ENCODE peak calls at places on chromosomes 4 and X, in four cellular contexts. R is testis, E is transverse colon, D is body of pancreas. I is an unnamed sample.

GRCh38 chr4:82381661-82382284 is 8.0 kb upstream of the HNRNPD start:
- DNase-seq in R (peak; percentile 29), D (no peak), E (no peak), I (no peak)

GRCh38 chr4:86482851-86483490 is 111.1 kb upstream of the PTPN13 start:
- DNase-seq in R (no peak), D (no peak), E (no peak), I (peak; percentile 88)

GRCh38 chr4:85879518-85879917 is 404.6 kb downstream of the ARHGAP24 start:
- DNase-seq in E (no peak), R (no peak), D (no peak), I (no peak)

GRCh38 chr4:98567611-98568010 is 90.8 kb downstream of the TSPAN5 start:
- DNase-seq in D (no peak), E (no peak), R (no peak), I (no peak)

GRCh38 chr4:168221298-168221697 is 97.3 kb downstream of the DDX60 start:
- DNase-seq in R (no peak), D (peak; percentile 31), E (no peak), I (no peak)

GRCh38 chrX:27924718-27925117 is 56.5 kb downstream of the DCAF8L1 start:
- DNase-seq in E (no peak), R (no peak), D (no peak), I (no peak)

GRCh38 chr4:924107-925096 is 7.7 kb downstream of the GAK start:
- DNase-seq in R (no peak), E (peak; percentile 33), D (no peak), I (no peak)

GRCh38 chr4:119290598-119290997 is 31.3 kb downstream of the FABP2 start:
- DNase-seq in R (no peak), E (no peak), D (no peak), I (no peak)

GRCh38 chrX:115690554-115691216 is 129.7 kb downstream of the PLS3 start:
- DNase-seq in D (peak; percentile 49), R (peak; percentile 69), E (peak; percentile 35), I (peak; percentile 92)

GRCh38 chr4:75429208-75429607 is 85.0 kb downstream of the RCHY1 start:
- DNase-seq in E (no peak), R (no peak), D (no peak), I (no peak)

GRCh38 chr4:172815499-172816175 is 353.0 kb upstream of the GALNT7 start:
- DNase-seq in D (no peak), R (no peak), E (peak; percentile 16), I (no peak)

GRCh38 chrX:133709486-133709885 is 275.9 kb downstream of the GPC3 start:
- DNase-seq in E (no peak), R (no peak), D (no peak), I (no peak)

GRCh38 chrX:107935664-107936433 is 46.3 kb downstream of the TEX13B start:
- DNase-seq in E (no peak), D (no peak), R (no peak), I (no peak)

GRCh38 chr4:119152741-119153140 is 17.1 kb downstream of the MYOZ2 start:
- DNase-seq in R (no peak), D (no peak), E (no peak), I (no peak)

GRCh38 chrX:39869846-39870601 is 227.7 kb downstream of the BCOR start:
- DNase-seq in D (no peak), E (peak; percentile 26), R (no peak), I (no peak)

GRCh38 chr4:149631629-149632028 is 184.0 kb downstream of the IQCM start:
- DNase-seq in R (no peak), E (no peak), D (no peak), I (no peak)

GRCh38 chr4:159248383-159249178 is 145.7 kb downstream of the RAPGEF2 start:
- DNase-seq in R (no peak), E (no peak), D (no peak), I (no peak)

GRCh38 chrX:129318375-129318774 is 204.9 kb downstream of the SMARCA1 start:
- DNase-seq in D (no peak), E (no peak), R (peak; percentile 23), I (no peak)

GRCh38 chr4:3643518-3644433 is 111.6 kb upstream of the LRPAP1 start:
- DNase-seq in E (no peak), R (no peak), D (no peak), I (no peak)

GRCh38 chr4:10031663-10032590 is 10.6 kb upstream of the SLC2A9 start:
- DNase-seq in E (no peak), D (no peak), R (no peak), I (peak; percentile 48)

GRCh38 chr4:58301384-58301783 is 1191.2 kb upstream of the IGFBP7 start:
- DNase-seq in D (no peak), R (peak; percentile 30), E (no peak), I (no peak)

GRCh38 chrX:30312858-30313257 is 3.7 kb upstream of the NR0B1 start:
- DNase-seq in D (no peak), E (no peak), R (no peak), I (no peak)

GRCh38 chrX:99078301-99078700 is 1331.8 kb downstream of the PCDH19 start:
- DNase-seq in R (no peak), E (no peak), D (no peak), I (no peak)

GRCh38 chrX:137432609-137433008 is 133.3 kb upstream of the ZIC3 start:
- DNase-seq in D (no peak), E (no peak), R (no peak), I (peak; percentile 70)

GRCh38 chrX:153946910-153947769 is 2.7 kb upstream of the RENBP start:
- DNase-seq in R (peak; percentile 65), E (peak; percentile 84), D (peak; percentile 81), I (peak; percentile 90)

GRCh38 chr4:526971-527460 is 28.0 kb downstream of the PIGG start:
- DNase-seq in R (no peak), D (no peak), E (no peak), I (no peak)

GRCh38 chr4:3045500-3045850 is 28.9 kb downstream of the HTT-AS start:
- DNase-seq in D (peak; percentile 28), R (no peak), E (peak; percentile 63), I (no peak)

GRCh38 chr4:169184686-169185085 is 86.1 kb downstream of the SH3RF1 start:
- DNase-seq in D (no peak), E (no peak), R (no peak), I (no peak)

GRCh38 chrX:121975666-121976065 is 928.3 kb downstream of the GLUD2 start:
- DNase-seq in E (no peak), D (no peak), R (no peak), I (no peak)
- H3K27me3 ChIP-seq in E (no peaks in the 10 kb centered on the region), D (no peaks in the 10 kb centered on the region), R (no peaks in the 10 kb centered on the region), I (no peaks in the 10 kb centered on the region)

DNA sequence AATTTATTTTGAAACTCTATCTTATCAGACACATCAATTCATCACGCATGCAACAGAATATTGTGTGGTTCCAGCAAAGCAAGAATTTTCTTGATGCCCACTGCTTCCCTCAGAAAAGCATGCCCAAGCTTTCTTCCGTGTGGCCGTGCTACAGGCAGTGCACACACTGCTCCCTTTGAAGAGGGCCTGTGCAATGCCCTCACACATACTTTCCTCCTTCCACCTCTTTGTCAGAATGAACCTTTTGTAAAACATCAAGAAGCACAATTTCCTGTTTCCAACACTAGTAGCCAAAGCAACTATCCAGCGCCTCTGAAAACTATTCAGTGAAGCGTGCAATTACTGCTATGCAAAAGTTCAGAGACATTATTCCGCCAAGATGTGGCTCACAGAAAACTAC is 201.7 kb downstream of the NLGN4X start:
- DNase-seq in R (no peak), E (no peak), D (no peak), I (no peak)
- H3K4me3 ChIP-seq in R (no peak overlapping the region), E (no peak overlapping the region), D (no peak overlapping the region), I (no peak overlapping the region)

GRCh38 chr4:113607147-113607720 is 154.3 kb downstream of the CAMK2D start:
- DNase-seq in E (no peak), R (no peak), D (no peak), I (no peak)

GRCh38 chr4:113604955-113605354 is 156.6 kb downstream of the CAMK2D start:
- DNase-seq in R (no peak), D (no peak), E (no peak), I (no peak)

GRCh38 chr4:113601636-113602035 is 159.9 kb downstream of the CAMK2D start:
- DNase-seq in E (no peak), R (no peak), D (no peak), I (no peak)

GRCh38 chr4:113603926-113604325 is 157.6 kb downstream of the CAMK2D start:
- DNase-seq in E (no peak), R (no peak), D (no peak), I (no peak)

DNA sequence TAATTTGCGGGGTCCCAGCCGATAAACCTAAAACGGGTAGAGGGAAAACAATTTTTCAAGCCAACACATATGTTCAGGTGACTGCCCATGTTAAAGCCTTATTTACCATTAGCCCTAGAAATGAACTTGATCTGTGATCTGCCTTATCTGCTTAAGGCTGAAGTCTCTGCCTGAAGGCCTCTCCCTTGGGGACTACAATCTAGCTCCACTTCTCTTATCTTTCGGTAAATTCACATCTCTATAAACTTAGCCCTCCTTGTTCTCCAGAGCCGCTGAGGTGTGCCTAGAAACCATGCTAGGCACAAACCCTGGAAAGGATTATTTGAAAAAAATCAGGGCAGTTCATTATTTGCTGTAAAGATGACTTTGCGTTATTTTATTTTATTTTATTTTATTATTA is 158.7 kb downstream of the CAMK2D start:
- DNase-seq in D (no peak), E (no peak), R (no peak), I (no peak)
- H3K4me1 ChIP-seq in D (no peaks in the 10 kb centered on the region), E (no peaks in the 10 kb centered on the region), R (no peaks in the 10 kb centered on the region), I (no peaks in the 10 kb centered on the region)

DNA sequence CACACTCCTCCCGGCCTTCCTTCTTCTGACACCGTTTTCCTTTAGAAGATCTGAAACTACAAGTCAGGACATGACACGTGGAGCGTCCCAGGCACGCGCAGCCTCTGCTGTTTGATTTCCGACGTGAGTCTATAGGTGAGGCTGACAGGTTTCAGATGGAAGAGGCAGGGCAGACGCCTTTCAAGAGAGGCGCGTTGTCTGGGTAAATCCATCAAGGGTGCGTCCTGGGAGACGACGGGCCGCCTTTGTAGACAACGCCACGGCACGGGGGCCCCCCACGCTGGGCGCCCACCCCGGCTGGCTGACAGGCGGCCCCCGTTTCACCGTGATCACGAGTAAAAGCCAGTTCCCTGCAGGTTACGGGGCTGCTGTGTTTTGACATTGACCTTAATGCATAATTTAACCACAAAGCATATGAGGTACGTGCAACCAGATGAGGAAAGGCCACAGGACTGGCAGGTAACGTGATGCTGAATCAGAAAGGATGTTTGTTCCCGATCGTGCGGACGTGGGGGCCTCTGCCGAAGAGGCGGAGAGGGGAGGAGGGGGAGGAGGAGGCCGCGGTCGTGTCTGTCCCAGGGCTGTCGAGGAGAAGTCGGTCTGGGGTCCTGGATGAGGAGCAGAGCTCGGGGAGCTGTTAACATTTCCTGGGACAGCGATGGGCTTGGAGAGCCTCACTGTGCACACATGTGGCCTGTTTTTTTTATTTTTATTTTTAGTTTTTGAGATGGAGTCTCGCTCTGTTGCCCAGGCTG is 51.1 kb upstream of the PPP2R3B start:
- DNase-seq in R (no peak), D (no peak), E (no peak), I (no peak)
- H3K27me3 ChIP-seq in R (no peaks in the 10 kb centered on the region), D (no peaks in the 10 kb centered on the region), E (peaks cover 17% of the 10 kb centered on the region), I (no peaks in the 10 kb centered on the region)

GRCh38 chr4:4668355-4669210 is 126.7 kb upstream of the STX18 start:
- DNase-seq in E (no peak), R (no peak), D (no peak), I (no peak)
- H3K4me3 ChIP-seq in E (no peak overlapping the region), R (no peak overlapping the region), D (no peak overlapping the region), I (no peak overlapping the region)

I was measured in HAP-1.